ENCODE peak calls at places on chromosomes 1 and 21, in nine cellular contexts. R, I, M, K, U, X, Z, E and D are unnamed samples.

GRCh38 chr1:42888013-42888633 is 41.7 kb downstream of the ZNF691 start:
- DNase-seq in R (no peak), I (no peak), M (no peak), K (no peak), U (no peak), X (no peak), Z (no peak), E (no peak), D (no peak)

GRCh38 chr1:247096112-247096511 is 8.0 kb downstream of the ZNF669 start:
- DNase-seq in R (no peak), I (no peak), M (no peak), K (no peak), U (no peak), X (no peak), Z (no peak), E (no peak), D (no peak)

GRCh38 chr1:25619101-25619890 is 2.7 kb downstream of the MAN1C1 start:
- DNase-seq in R (no peak), I (peak), M (no peak), K (peak), U (peak), X (no peak), Z (peak), E (no peak), D (peak)

GRCh38 chr1:219536038-219536437 is 76.9 kb downstream of the ZC3H11B start:
- DNase-seq in R (no peak), I (no peak), M (no peak), K (no peak), U (no peak), X (no peak), Z (no peak), E (no peak), D (no peak)

GRCh38 chr1:234925440-234926251 is 203.0 kb downstream of the TOMM20 start:
- DNase-seq in R (no peak), I (peak), M (peak), K (no peak), U (no peak), X (no peak), Z (peak), E (peak), D (peak)

GRCh38 chr1:182407724-182408123 is 7.3 kb upstream of the TEDDM1 start:
- DNase-seq in R (no peak), I (no peak), M (no peak), K (no peak), U (no peak), X (no peak), Z (no peak), E (no peak), D (no peak)

GRCh38 chr1:3898994-3899775 is 887 bp downstream of the C1orf174 start:
- DNase-seq in R (peak), I (peak), M (peak), K (no peak), U (no peak), X (no peak), Z (peak), E (no peak), D (no peak)

GRCh38 chr1:232965124-232965911 is 14.9 kb downstream of the NTPCR start:
- DNase-seq in R (no peak), I (no peak), M (no peak), K (no peak), U (no peak), X (no peak), Z (no peak), E (no peak), D (no peak)

GRCh38 chr1:156920233-156921052 is at the start of gene LRRC71:
- DNase-seq in R (peak), I (peak), M (peak), K (peak), U (peak), X (peak), Z (peak), E (peak), D (peak)

GRCh38 chr1:118974641-118975040 is 13.5 kb downstream of the TBX15 start:
- DNase-seq in R (no peak), I (no peak), M (no peak), K (no peak), U (no peak), X (no peak), Z (no peak), E (no peak), D (no peak)

GRCh38 chr1:1569341-1569740 is 5.3 kb downstream of the SSU72 start:
- DNase-seq in R (no peak), I (no peak), M (no peak), K (no peak), U (no peak), X (no peak), Z (no peak), E (no peak), D (no peak)

GRCh38 chr1:177983824-177984528 is 14.1 kb upstream of the SEC16B start:
- DNase-seq in R (no peak), I (peak), M (peak), K (peak), U (no peak), X (no peak), Z (peak), E (peak), D (no peak)

GRCh38 chr1:202254454-202255252 is 61.1 kb downstream of the LGR6 start:
- DNase-seq in R (peak), I (no peak), M (no peak), K (no peak), U (no peak), X (no peak), Z (no peak), E (no peak), D (peak)

GRCh38 chr1:151143986-151144385 is 2.4 kb downstream of the SEMA6C start:
- DNase-seq in R (no peak), I (no peak), M (no peak), K (no peak), U (no peak), X (no peak), Z (no peak), E (no peak), D (no peak)

GRCh38 chr21:45403133-45403824 is 1.7 kb upstream of the COL18A1 start:
- DNase-seq in R (peak), I (no peak), M (peak), K (peak), U (no peak), X (no peak), Z (no peak), E (no peak), D (no peak)

GRCh38 chr1:244494659-244495058 is 33.6 kb downstream of the CATSPERE start:
- DNase-seq in R (no peak), I (no peak), M (no peak), K (no peak), U (no peak), X (no peak), Z (no peak), E (no peak), D (no peak)

GRCh38 chr1:151058682-151059341 is 610 bp downstream of the CDC42SE1 start:
- DNase-seq in R (peak), I (peak), M (peak), K (peak), U (no peak), X (peak), Z (peak), E (peak), D (peak)

GRCh38 chr1:3461238-3461933 is 6.9 kb downstream of the ARHGEF16 start:
- DNase-seq in R (no peak), I (no peak), M (no peak), K (no peak), U (no peak), X (no peak), Z (no peak), E (no peak), D (no peak)

GRCh38 chr21:28181730-28182129 is 810.9 kb downstream of the LTN1 start:
- DNase-seq in R (no peak), I (no peak), M (no peak), K (no peak), U (no peak), X (no peak), Z (no peak), E (no peak), D (no peak)

GRCh38 chr1:201655243-201655642 is 116.3 kb downstream of the NAV1 start:
- DNase-seq in R (no peak), I (peak), M (no peak), K (peak), U (no peak), X (no peak), Z (peak), E (peak), D (no peak)

GRCh38 chr1:225428066-225428878 is 434 bp upstream of the LBR start:
- DNase-seq in R (peak), I (peak), M (peak), K (peak), U (peak), X (peak), Z (peak), E (peak), D (peak)

GRCh38 chr1:243325305-243325890 is 69.6 kb downstream of the SDCCAG8 start:
- DNase-seq in R (no peak), I (peak), M (no peak), K (no peak), U (no peak), X (no peak), Z (peak), E (peak), D (peak)

GRCh38 chr1:165595561-165595960 is 35.5 kb upstream of the MGST3 start:
- DNase-seq in R (no peak), I (peak), M (no peak), K (no peak), U (no peak), X (no peak), Z (no peak), E (peak), D (no peak)

GRCh38 chr21:32742470-32742869 is 14.7 kb upstream of the SYNJ1 start:
- DNase-seq in R (no peak), I (no peak), M (no peak), K (no peak), U (no peak), X (no peak), Z (peak), E (no peak), D (no peak)

GRCh38 chr1:41498809-41499208 is 14.3 kb upstream of the EDN2 start:
- DNase-seq in R (no peak), I (peak), M (peak), K (peak), U (no peak), X (peak), Z (no peak), E (peak), D (peak)

GRCh38 chr1:229993894-229994293 is 73.1 kb upstream of the GALNT2 start:
- DNase-seq in R (no peak), I (no peak), M (no peak), K (no peak), U (no peak), X (no peak), Z (no peak), E (no peak), D (no peak)

GRCh38 chr1:25532970-25533369 is 10.4 kb upstream of the LDLRAP1 start:
- DNase-seq in R (no peak), I (no peak), M (no peak), K (no peak), U (no peak), X (no peak), Z (no peak), E (no peak), D (no peak)

GRCh38 chr1:166933633-166934032 is 41.7 kb downstream of the ILDR2 start:
- DNase-seq in R (no peak), I (no peak), M (no peak), K (no peak), U (no peak), X (no peak), Z (no peak), E (no peak), D (no peak)

GRCh38 chr1:228112167-228112566 is 3.1 kb upstream of the MRPL55 start:
- DNase-seq in R (no peak), I (no peak), M (no peak), K (no peak), U (no peak), X (no peak), Z (no peak), E (no peak), D (no peak)

GRCh38 chr1:224629965-224630364 is 13.8 kb downstream of the CNIH3 start:
- DNase-seq in R (no peak), I (no peak), M (no peak), K (no peak), U (no peak), X (no peak), Z (no peak), E (no peak), D (no peak)

GRCh38 chr1:10280442-10281350 is 70.3 kb downstream of the KIF1B start:
- DNase-seq in R (no peak), I (no peak), M (no peak), K (no peak), U (no peak), X (no peak), Z (no peak), E (peak), D (no peak)

GRCh38 chr1:7669559-7670208 is 101.4 kb upstream of the VAMP3 start:
- DNase-seq in R (no peak), I (peak), M (no peak), K (peak), U (peak), X (peak), Z (peak), E (peak), D (peak)

GRCh38 chr1:35595684-35596083 is 22.6 kb downstream of the TFAP2E start:
- DNase-seq in R (no peak), I (no peak), M (no peak), K (no peak), U (no peak), X (no peak), Z (no peak), E (no peak), D (no peak)

GRCh38 chr1:227449051-227449450 is 114.3 kb upstream of the ZNF678 start:
- DNase-seq in R (no peak), I (no peak), M (no peak), K (peak), U (no peak), X (no peak), Z (peak), E (peak), D (peak)

GRCh38 chr1:196372896-196373536 is 235.2 kb downstream of the KCNT2 start:
- DNase-seq in R (no peak), I (peak), M (no peak), K (no peak), U (no peak), X (no peak), Z (peak), E (peak), D (no peak)

GRCh38 chr1:201270616-201271390 is 12.5 kb upstream of the PKP1 start:
- DNase-seq in R (no peak), I (no peak), M (no peak), K (no peak), U (no peak), X (no peak), Z (no peak), E (no peak), D (no peak)

GRCh38 chr1:229406798-229407197 is 27.1 kb downstream of the ACTA1 start:
- DNase-seq in R (no peak), I (no peak), M (no peak), K (no peak), U (no peak), X (no peak), Z (peak), E (no peak), D (no peak)

GRCh38 chr21:38796426-38796825 is 9.3 kb upstream of the ETS2 start:
- DNase-seq in R (no peak), I (no peak), M (no peak), K (no peak), U (peak), X (no peak), Z (no peak), E (no peak), D (peak)

DNA sequence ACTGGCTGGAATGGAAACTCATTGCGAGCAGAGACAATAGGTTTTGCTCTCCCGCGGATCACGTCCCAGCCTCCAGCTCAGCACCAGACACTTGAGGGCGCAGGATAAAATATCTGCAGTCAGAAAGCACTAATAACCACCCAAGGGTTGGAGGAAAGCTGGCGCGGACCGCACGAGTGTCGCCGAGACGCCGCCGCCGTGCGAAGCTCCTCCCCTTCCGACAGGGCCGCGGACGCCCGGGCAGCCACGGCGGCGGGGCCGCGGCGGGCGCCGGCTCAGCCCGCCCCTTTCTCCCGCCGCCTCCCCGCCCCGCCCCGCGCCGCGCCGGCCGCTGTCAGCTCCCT is at the start of gene CMPK1:
- DNase-seq in R (peak), I (peak), M (peak), K (peak), U (peak), X (peak), Z (peak), E (peak), D (peak)
- TF ChIP-seq CTCF in R (no peak), I (peak), M (no peak), K (no peak), U (no peak), X (no peak), Z (peak), E (peak), D (no peak)

DNA sequence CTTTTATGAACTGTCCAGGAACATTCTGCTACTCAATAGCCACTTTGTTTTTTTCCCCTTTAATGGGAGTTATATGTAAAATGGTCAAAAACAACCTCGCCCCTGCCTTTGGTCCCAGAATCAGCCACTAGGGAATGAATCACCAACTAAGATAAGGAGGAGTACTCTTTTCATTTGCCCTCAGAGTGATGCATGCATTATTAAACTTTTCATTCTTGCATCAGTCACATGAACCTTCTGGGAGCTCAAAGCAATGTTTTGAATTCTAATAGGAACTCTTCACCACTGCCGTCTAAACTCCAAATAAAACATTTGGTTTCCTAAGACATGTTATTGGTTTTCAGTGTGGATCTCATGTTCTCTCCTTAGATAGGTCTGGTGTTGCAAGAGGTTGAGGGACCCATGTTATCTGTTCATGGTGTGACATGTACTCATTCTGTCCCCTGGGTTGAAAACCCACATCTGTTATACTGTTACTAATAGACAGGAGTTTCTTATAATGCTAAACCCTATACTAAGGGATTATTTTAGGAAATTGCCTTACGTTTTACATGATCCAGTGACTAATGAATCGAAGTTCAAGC is 17.8 kb upstream of the HSD17B7 start:
- DNase-seq in R (no peak), I (peak), M (peak), K (no peak), U (no peak), X (no peak), Z (no peak), E (peak), D (no peak)
- TF ChIP-seq CTCF in R (no peak), I (peak), M (no peak), K (no peak), U (no peak), X (no peak), Z (no peak), E (no peak), D (no peak)

GRCh38 chr21:34861302-34861701 is 187.8 kb downstream of the RUNX1 start:
- DNase-seq in R (no peak), I (no peak), M (no peak), K (no peak), U (no peak), X (no peak), Z (no peak), E (no peak), D (no peak)

GRCh38 chr21:34857122-34857713 is 188.4 kb downstream of the CLIC6 start:
- DNase-seq in R (no peak), I (no peak), M (no peak), K (no peak), U (no peak), X (no peak), Z (peak), E (no peak), D (no peak)

GRCh38 chr21:34859976-34860653 is 189.0 kb downstream of the RUNX1 start:
- DNase-seq in R (no peak), I (no peak), M (no peak), K (no peak), U (no peak), X (no peak), Z (no peak), E (no peak), D (no peak)

GRCh38 chr21:34858559-34858958 is 189.8 kb downstream of the CLIC6 start:
- DNase-seq in R (no peak), I (no peak), M (no peak), K (no peak), U (no peak), X (no peak), Z (no peak), E (no peak), D (no peak)

GRCh38 chr21:34857874-34858273 is 189.1 kb downstream of the CLIC6 start:
- DNase-seq in R (no peak), I (no peak), M (no peak), K (no peak), U (no peak), X (no peak), Z (no peak), E (no peak), D (no peak)
- TF ChIP-seq CTCF in R (no peak), I (peak), M (no peak), K (no peak), U (no peak), X (no peak), Z (peak), E (peak), D (no peak)

DNA sequence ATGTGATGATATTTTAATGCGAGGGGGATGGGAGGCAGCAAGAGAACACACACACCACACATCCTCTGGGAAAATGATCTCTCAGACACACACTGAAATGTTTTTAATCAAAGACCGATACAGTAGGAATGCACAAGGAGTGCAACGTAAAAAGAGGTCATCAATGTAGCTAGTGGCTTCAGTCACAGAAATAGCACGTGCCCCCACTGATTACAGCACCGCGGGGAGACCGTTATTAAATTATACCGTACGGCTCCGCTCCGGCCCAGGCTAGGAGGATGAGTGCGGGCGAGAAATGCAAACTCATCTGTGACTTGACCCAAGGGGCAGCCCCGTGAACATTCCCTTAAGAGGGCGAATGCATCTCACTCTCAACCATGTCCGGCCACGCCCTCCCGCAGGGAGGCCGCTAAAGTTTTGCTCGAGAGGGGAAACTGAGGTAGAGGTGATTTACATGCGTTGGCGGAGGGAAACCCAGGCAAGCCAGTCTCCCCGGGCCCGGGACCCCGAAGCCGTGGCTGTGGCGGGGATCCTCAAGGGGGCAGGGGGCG is 552 bp downstream of the UBR4 start:
- DNase-seq in R (no peak), I (peak), M (no peak), K (peak), U (peak), X (peak), Z (peak), E (peak), D (no peak)
- TF ChIP-seq CTCF in R (no peak), I (no peak), M (no peak), K (no peak), U (no peak), X (no peak), Z (no peak), E (no peak), D (no peak)

GRCh38 chr1:19066874-19067186 is 110.4 kb upstream of the IFFO2 start:
- DNase-seq in R (no peak), I (no peak), M (no peak), K (no peak), U (no peak), X (no peak), Z (no peak), E (no peak), D (no peak)

GRCh38 chr1:19067912-19068638 is 111.6 kb upstream of the IFFO2 start:
- DNase-seq in R (no peak), I (no peak), M (no peak), K (no peak), U (no peak), X (no peak), Z (no peak), E (no peak), D (no peak)

GRCh38 chr1:19066248-19066873 is 109.9 kb upstream of the IFFO2 start:
- DNase-seq in R (no peak), I (no peak), M (no peak), K (peak), U (no peak), X (no peak), Z (no peak), E (no peak), D (no peak)

GRCh38 chr1:19068639-19069276 is 112.3 kb upstream of the IFFO2 start:
- DNase-seq in R (no peak), I (peak), M (peak), K (no peak), U (no peak), X (no peak), Z (no peak), E (no peak), D (no peak)

GRCh38 chr1:19067187-19067911 is 110.9 kb upstream of the IFFO2 start:
- DNase-seq in R (no peak), I (no peak), M (no peak), K (peak), U (no peak), X (peak), Z (no peak), E (no peak), D (peak)
- TF ChIP-seq CTCF in R (no peak), I (no peak), M (no peak), K (no peak), U (no peak), X (no peak), Z (no peak), E (no peak), D (no peak)